ENCODE peak calls at places on chromosomes 13 and 19, in eight cellular contexts. Q is stomach, T is esophagus muscularis mucosa, N is A549, K is tibial nerve, S is upper lobe of left lung, F is ovary, D is transverse colon. I is an unnamed sample.

GRCh38 chr13:108069521-108070210 is 145.7 kb downstream of the LIG4 start:
- DNase-seq in Q (no peak), T (no peak), N (no peak), K (no peak), S (no peak), F (no peak), D (no peak), I (no peak)

GRCh38 chr19:58229255-58229639 is 533 bp downstream of the ZNF544 start:
- DNase-seq in Q (no peak), T (no peak), N (peak), K (no peak), S (peak), F (no peak), D (no peak), I (no peak)

GRCh38 chr19:33296473-33297060 is 5.8 kb downstream of the CEBPA start:
- DNase-seq in Q (no peak), T (no peak), N (no peak), K (peak), S (peak), F (no peak), D (no peak), I (peak)

GRCh38 chr13:23921451-23921888 is 24.2 kb upstream of the C1QTNF9B start:
- DNase-seq in Q (no peak), T (no peak), N (no peak), K (no peak), S (no peak), F (no peak), D (no peak), I (no peak)

GRCh38 chr19:5683177-5683886 is 2.5 kb downstream of the HSD11B1L start:
- DNase-seq in Q (no peak), T (no peak), N (no peak), K (no peak), S (no peak), F (no peak), D (no peak), I (no peak)

GRCh38 chr13:74061939-74062595 is 72.1 kb downstream of the KLF12 start:
- DNase-seq in Q (no peak), T (no peak), N (no peak), K (no peak), S (no peak), F (no peak), D (no peak), I (no peak)

GRCh38 chr13:97880298-97880675 is 73.2 kb upstream of the IPO5 start:
- DNase-seq in Q (no peak), T (peak), N (no peak), K (no peak), S (no peak), F (no peak), D (no peak), I (no peak)

GRCh38 chr13:43529796-43530195 is 257.0 kb downstream of the ENOX1 start:
- DNase-seq in Q (no peak), T (no peak), N (no peak), K (no peak), S (no peak), F (no peak), D (no peak), I (no peak)

GRCh38 chr13:90622547-90622946 is 724.9 kb upstream of the MIR17HG start:
- DNase-seq in Q (no peak), T (no peak), N (no peak), K (no peak), S (no peak), F (no peak), D (no peak), I (no peak)

GRCh38 chr13:64274481-64275217 is 2859.0 kb upstream of the PCDH20 start:
- DNase-seq in Q (no peak), T (no peak), N (no peak), K (no peak), S (no peak), F (no peak), D (no peak), I (no peak)

GRCh38 chr13:106772202-106772601 is 204.3 kb upstream of the ARGLU1 start:
- DNase-seq in Q (no peak), T (no peak), N (no peak), K (no peak), S (no peak), F (no peak), D (no peak), I (no peak)

GRCh38 chr19:47255947-47256687 is at the start of gene CCDC9:
- DNase-seq in Q (peak), T (peak), N (peak), K (peak), S (peak), F (peak), D (peak), I (peak)

GRCh38 chr19:5718032-5718578 is 1.8 kb downstream of the LONP1 start:
- DNase-seq in Q (no peak), T (no peak), N (no peak), K (no peak), S (no peak), F (no peak), D (no peak), I (no peak)

GRCh38 chr19:33728141-33728540 is 68.5 kb upstream of the KCTD15 start:
- DNase-seq in Q (no peak), T (no peak), N (no peak), K (no peak), S (no peak), F (no peak), D (no peak), I (no peak)

GRCh38 chr19:18543814-18544475 is 572 bp upstream of the FKBP8 start:
- DNase-seq in Q (peak), T (no peak), N (peak), K (no peak), S (no peak), F (no peak), D (peak), I (no peak)

GRCh38 chr13:79533781-79534400 is 52.9 kb downstream of the NDFIP2 start:
- DNase-seq in Q (no peak), T (no peak), N (no peak), K (no peak), S (no peak), F (no peak), D (no peak), I (no peak)

GRCh38 chr13:111034811-111035210 is 80.3 kb upstream of the ARHGEF7 start:
- DNase-seq in Q (no peak), T (no peak), N (no peak), K (no peak), S (no peak), F (no peak), D (no peak), I (no peak)

GRCh38 chr19:42086770-42087550 is 11.0 kb downstream of the ZNF574 start:
- DNase-seq in Q (no peak), T (no peak), N (no peak), K (no peak), S (no peak), F (no peak), D (no peak), I (no peak)
- TF ChIP-seq CTCF in Q (no peak), T (no peak), N (no peak), K (no peak), S (no peak), F (no peak), D (no peak), I (no peak)

GRCh38 chr13:78499802-78500201 is 103.5 kb downstream of the POU4F1 start:
- DNase-seq in Q (no peak), T (no peak), N (no peak), K (no peak), S (no peak), F (no peak), D (no peak), I (no peak)
- TF ChIP-seq EP300 in Q (no peak), T (no peak), N (no peak), K (no peak), S (no peak), F (no peak), D (no peak), I (no peak)

GRCh38 chr19:7337380-7338194 is 11.2 kb upstream of the ARHGEF18 start:
- DNase-seq in Q (no peak), T (no peak), N (no peak), K (no peak), S (no peak), F (no peak), D (peak), I (no peak)
- TF ChIP-seq CTCF in Q (no peak), T (no peak), N (no peak), K (no peak), S (no peak), F (no peak), D (no peak), I (no peak)

DNA sequence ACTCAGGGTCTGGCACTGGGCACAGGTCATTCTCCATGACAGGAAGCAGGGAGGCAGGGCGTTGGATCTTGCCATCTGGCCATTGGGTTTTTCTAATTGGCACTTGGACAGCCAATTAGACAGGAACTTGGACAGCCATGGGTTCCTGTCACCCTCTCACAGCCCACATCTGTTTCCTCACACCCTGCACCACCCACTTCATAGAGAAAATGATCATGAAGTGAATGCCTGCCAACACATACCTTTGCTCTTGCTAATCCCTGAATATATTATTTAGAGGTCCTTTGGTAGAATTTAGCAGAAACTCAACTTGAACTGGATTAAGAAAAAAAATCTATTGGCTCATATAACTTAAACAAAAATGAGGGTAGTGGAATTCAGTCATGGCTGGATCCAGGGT is 4.9 kb upstream of the OLFM2 start:
- DNase-seq in Q (no peak), T (no peak), N (no peak), K (no peak), S (no peak), F (no peak), D (no peak), I (no peak)
- TF ChIP-seq EP300 in Q (no peak), T (no peak), N (no peak), K (no peak), S (no peak), F (no peak), D (no peak), I (no peak)

DNA sequence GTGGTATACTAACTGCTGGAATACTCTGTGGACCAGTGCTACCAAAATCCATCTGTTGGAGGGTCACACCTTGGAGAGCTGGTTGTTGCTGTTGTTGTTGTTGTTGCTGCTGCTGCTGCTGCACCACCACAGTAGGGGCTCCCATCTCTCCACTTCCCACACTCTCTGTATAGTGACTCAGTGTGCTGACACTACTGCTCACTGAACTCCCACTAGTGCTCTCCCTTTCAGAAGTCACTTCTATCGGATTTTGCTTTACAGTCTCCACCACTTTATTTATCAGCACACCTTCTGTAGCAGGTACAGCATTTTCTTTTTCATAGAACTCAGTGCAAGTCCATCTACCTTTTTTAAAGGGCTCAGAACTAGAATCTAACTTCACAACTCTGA is 1.7 kb downstream of the TSC22D1 start:
- DNase-seq in Q (no peak), T (no peak), N (no peak), K (no peak), S (no peak), F (no peak), D (no peak), I (no peak)
- TF ChIP-seq CTCF in Q (no peak), T (no peak), N (no peak), K (no peak), S (no peak), F (no peak), D (no peak), I (no peak)

DNA sequence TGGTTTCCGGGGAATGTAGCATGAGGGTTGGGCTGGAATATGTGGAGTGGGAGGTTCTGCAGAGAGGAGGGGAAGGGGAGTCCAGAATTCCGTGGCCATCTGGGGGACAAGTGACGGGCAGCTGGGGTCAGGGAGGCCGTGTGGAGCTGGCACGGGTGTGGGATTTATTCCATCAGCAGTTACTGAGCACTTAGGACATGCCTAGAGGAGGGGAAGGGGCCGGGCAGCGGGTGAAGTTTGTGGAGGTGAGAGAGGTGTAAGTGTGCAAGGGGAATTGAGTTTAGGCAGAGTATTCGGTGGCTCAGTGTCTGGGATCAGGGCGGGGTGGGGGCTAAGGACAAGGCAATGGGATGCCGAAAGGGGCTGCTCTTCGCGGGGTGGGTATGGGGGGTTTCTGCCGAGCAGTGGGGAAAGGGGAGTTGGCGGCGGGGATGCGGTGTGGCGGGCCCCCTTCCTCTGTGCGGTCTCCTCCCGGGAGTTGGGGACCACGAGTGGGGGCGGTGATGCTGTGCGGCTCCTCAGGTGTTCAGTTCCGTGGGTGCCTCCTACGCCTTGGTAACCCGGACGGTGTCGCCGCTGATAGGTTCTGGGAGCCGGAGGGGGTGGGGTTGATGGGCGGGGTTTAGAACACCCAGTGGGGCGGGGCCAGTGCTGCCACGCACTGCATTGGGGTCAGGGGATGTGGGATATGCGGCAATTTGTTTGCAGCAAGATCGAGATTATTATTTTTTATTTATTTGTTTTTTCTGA is 5.4 kb downstream of the CCDC61 start:
- DNase-seq in Q (peak), T (no peak), N (no peak), K (no peak), S (no peak), F (no peak), D (peak), I (no peak)
- TF ChIP-seq EP300 in Q (no peak), T (no peak), N (no peak), K (no peak), S (no peak), F (no peak), D (no peak), I (no peak)

GRCh38 chr19:29741226-29741625 is 26.2 kb upstream of the C19orf12 start:
- DNase-seq in Q (no peak), T (no peak), N (no peak), K (no peak), S (no peak), F (no peak), D (no peak), I (no peak)

GRCh38 chr19:29748996-29749395 is 33.9 kb upstream of the C19orf12 start:
- DNase-seq in Q (no peak), T (no peak), N (no peak), K (no peak), S (no peak), F (no peak), D (no peak), I (no peak)

GRCh38 chr19:29741776-29742175 is 26.7 kb upstream of the C19orf12 start:
- DNase-seq in Q (no peak), T (no peak), N (no peak), K (no peak), S (no peak), F (no peak), D (no peak), I (no peak)

GRCh38 chr19:29743681-29744080 is 28.6 kb upstream of the C19orf12 start:
- DNase-seq in Q (no peak), T (no peak), N (no peak), K (no peak), S (no peak), F (no peak), D (no peak), I (no peak)

DNA sequence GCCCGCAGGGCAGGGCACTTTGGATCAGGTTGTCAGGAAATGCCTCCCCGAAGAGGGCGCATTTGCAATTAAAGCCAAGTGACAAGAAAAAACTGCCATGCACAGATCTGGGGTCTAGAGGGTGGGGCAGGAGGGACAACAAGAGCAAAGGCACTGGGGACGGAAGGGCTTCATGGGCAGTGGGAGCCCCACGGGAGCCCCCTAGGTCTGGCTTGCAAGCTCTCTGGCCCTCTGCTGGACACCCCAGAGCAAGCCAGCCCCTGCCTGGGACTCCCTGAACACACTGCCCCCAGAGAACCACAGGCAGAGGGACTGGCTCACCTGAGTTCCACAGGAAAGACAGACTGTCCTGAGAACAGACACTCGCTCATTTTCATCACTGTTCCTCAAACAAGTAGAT is 30.2 kb upstream of the C19orf12 start:
- DNase-seq in Q (no peak), T (no peak), N (no peak), K (no peak), S (no peak), F (no peak), D (no peak), I (no peak)
- TF ChIP-seq CTCF in Q (no peak), T (no peak), N (peak), K (no peak), S (no peak), F (no peak), D (no peak), I (no peak)

GRCh38 chr19:51093066-51093465 is 10.4 kb upstream of the KLK14 start:
- DNase-seq in Q (no peak), T (no peak), N (no peak), K (no peak), S (no peak), F (no peak), D (no peak), I (no peak)

GRCh38 chr19:51091126-51091525 is 8.4 kb upstream of the KLK14 start:
- DNase-seq in Q (no peak), T (no peak), N (no peak), K (no peak), S (no peak), F (no peak), D (no peak), I (no peak)

GRCh38 chr19:51091895-51092873 is 9.5 kb upstream of the KLK14 start:
- DNase-seq in Q (no peak), T (no peak), N (no peak), K (no peak), S (no peak), F (no peak), D (no peak), I (no peak)

GRCh38 chr19:51090471-51090870 is 7.8 kb upstream of the KLK14 start:
- DNase-seq in Q (no peak), T (no peak), N (no peak), K (no peak), S (no peak), F (no peak), D (no peak), I (no peak)

GRCh38 chr19:51089786-51090185 is 7.1 kb upstream of the KLK14 start:
- DNase-seq in Q (no peak), T (no peak), N (no peak), K (no peak), S (no peak), F (no peak), D (no peak), I (no peak)
- TF ChIP-seq EP300 in Q (no peak), T (no peak), N (no peak), K (no peak), S (peak), F (no peak), D (no peak), I (no peak)

DNA sequence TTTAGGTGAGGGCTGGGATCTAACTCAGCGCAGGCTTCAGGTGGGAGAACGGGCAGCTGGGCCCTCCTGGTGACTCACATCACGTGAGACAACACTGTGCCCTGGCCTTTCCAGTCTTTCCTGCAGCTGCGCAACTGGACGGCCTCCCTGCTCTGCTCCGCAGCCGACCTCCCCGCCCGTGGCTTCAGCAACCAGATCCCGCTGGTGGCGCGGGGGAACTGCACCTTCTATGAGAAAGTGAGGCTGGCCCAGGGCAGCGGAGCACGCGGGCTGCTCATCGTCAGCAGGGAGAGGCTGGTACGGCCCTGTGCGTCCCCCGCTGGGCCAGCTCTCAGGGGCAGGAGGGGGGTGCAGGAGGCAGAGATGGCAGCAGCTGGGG is 8.8 kb downstream of the SPPL2B start:
- DNase-seq in Q (no peak), T (no peak), N (no peak), K (no peak), S (peak), F (peak), D (no peak), I (no peak)
- TF ChIP-seq CTCF in Q (no peak), T (no peak), N (no peak), K (no peak), S (no peak), F (peak), D (no peak), I (peak)

GRCh38 chr19:29812080-29812880 is 489 bp downstream of the CCNE1 start:
- DNase-seq in Q (peak), T (no peak), N (no peak), K (no peak), S (peak), F (peak), D (peak), I (peak)
- TF ChIP-seq EP300 in Q (no peak), T (no peak), N (no peak), K (no peak), S (no peak), F (no peak), D (no peak), I (no peak)

I was measured in suprapubic skin.